ENCODE peak calls at places on chromosomes 6 and 20, in six cellular contexts. D is activated CD4-positive, alpha-beta T cell treated with anti-CD3 and anti-CD28 coated beads for 4 hours; K is heart left ventricle; Y is activated effector memory CD4-positive, alpha-beta T cell treated with anti-CD3 and anti-CD28 coated beads, Interleukin-2, amount 50 U/mL, for 16 hours; C is CD8-positive, alpha-beta memory T cell; V is AG20443. A is an unnamed sample.

GRCh38 chr6:29531668-29532067 is 27.9 kb downstream of the UBD start:
- DNase-seq in C (no peak), D (no peak), Y (no peak), V (no peak), K (no peak), A (no peak)

GRCh38 chr6:13027200-13027599 is 301.1 kb downstream of the TBC1D7 start:
- DNase-seq in K (no peak), C (no peak), D (no peak), V (no peak), Y (no peak), A (no peak)

GRCh38 chr6:42746452-42747400 is 823 bp upstream of the TBCC start:
- DNase-seq in V (peak; percentile 91), Y (peak; percentile 92), D (peak; percentile 68), C (peak; percentile 72), K (peak; percentile 87), A (peak; percentile 83)

GRCh38 chr6:16486661-16487060 is 248.3 kb downstream of the GMPR start:
- DNase-seq in K (no peak), Y (peak; percentile 87), C (peak; percentile 39), V (no peak), D (peak; percentile 66), A (no peak)

GRCh38 chr6:46772754-46773153 is 20.4 kb upstream of the MEP1A start:
- DNase-seq in Y (no peak), K (peak; percentile 28), V (no peak), D (no peak), C (no peak), A (no peak)

GRCh38 chr6:132369526-132369925 is 31.7 kb downstream of the MOXD1 start:
- DNase-seq in D (no peak), K (no peak), V (peak; percentile 61), C (no peak), Y (no peak), A (no peak)

GRCh38 chr6:9405369-9405768 is 970.0 kb upstream of the SLC35B3 start:
- DNase-seq in C (no peak), V (peak; percentile 60), Y (no peak), D (no peak), K (no peak), A (no peak)

GRCh38 chr20:17849901-17850673 is 118.5 kb downstream of the SNX5 start:
- DNase-seq in V (peak; percentile 95), C (no peak), K (peak; percentile 87), Y (no peak), D (no peak), A (peak; percentile 37)

GRCh38 chr6:47729019-47729418 is 30.6 kb downstream of the ADGRF4 start:
- DNase-seq in Y (no peak), C (no peak), K (no peak), D (no peak), V (no peak), A (no peak)

GRCh38 chr20:12699374-12700228 is 309.2 kb upstream of the SPTLC3 start:
- DNase-seq in K (no peak), V (no peak), C (no peak), Y (no peak), D (no peak), A (no peak)

A was measured in T47D.